ENCODE peak calls at places on chromosomes 11 and 22, in six cellular contexts. B is effector memory CD4-positive, alpha-beta T cell; X is effector memory CD8-positive, alpha-beta T cell; T is GM13977; N is skeletal muscle cell; U is stimulated activated CD4-positive, alpha-beta T cell treated with anti-CD3 and anti-CD28 coated beads, Interleukin-2, amount 100 ng/mL, for 48 hours. A is an unnamed sample.

GRCh38 chr11:57800444-57801184 is 39.0 kb downstream of the CTNND1 start:
- DNase-seq in N (peak), B (no peak), X (peak), T (peak), U (no peak), A (peak)

GRCh38 chr22:26377170-26377825 is 51.8 kb upstream of the ASPHD2 start:
- DNase-seq in T (no peak), B (no peak), U (no peak), X (no peak), N (no peak), A (no peak)

GRCh38 chr11:70135142-70136132 is 57.3 kb downstream of the ANO1 start:
- DNase-seq in T (no peak), X (no peak), U (no peak), N (no peak), B (no peak), A (no peak)

GRCh38 chr11:3840289-3840869 is 380 bp downstream of the RHOG start:
- DNase-seq in N (no peak), X (no peak), T (no peak), B (peak), U (no peak), A (no peak)

GRCh38 chr11:64659417-64660144 is 63.4 kb downstream of the NRXN2 start:
- DNase-seq in T (no peak), X (no peak), N (peak), B (no peak), U (no peak), A (peak)

GRCh38 chr11:95641506-95641905 is 148.1 kb downstream of the FAM76B start:
- DNase-seq in T (peak), U (no peak), B (peak), X (no peak), N (peak), A (no peak)

GRCh38 chr22:26852176-26852575 is 194.8 kb downstream of the MIAT start:
- DNase-seq in T (no peak), N (no peak), U (no peak), B (no peak), X (no peak), A (no peak)

GRCh38 chr11:83666149-83666548 is 380.0 kb upstream of the CCDC90B start:
- DNase-seq in X (no peak), T (no peak), B (no peak), N (no peak), U (no peak), A (no peak)

GRCh38 chr22:46864314-46865051 is 102.0 kb downstream of the TBC1D22A start:
- DNase-seq in U (no peak), T (no peak), B (no peak), N (no peak), X (no peak), A (no peak)

GRCh38 chr11:27420722-27421572 is 51.6 kb downstream of the LGR4 start:
- DNase-seq in N (no peak), U (no peak), T (no peak), B (no peak), X (no peak), A (no peak)

GRCh38 chr22:45877651-45878050 is 99.3 kb downstream of the WNT7B start:
- DNase-seq in U (no peak), B (no peak), N (no peak), X (no peak), T (no peak), A (no peak)

GRCh38 chr11:35235944-35236666 is 97.1 kb downstream of the CD44 start:
- DNase-seq in N (no peak), X (peak), T (no peak), U (peak), B (peak), A (no peak)

GRCh38 chr22:28917747-28918543 is 34.6 kb downstream of the ZNRF3 start:
- DNase-seq in B (no peak), N (no peak), X (no peak), U (no peak), T (no peak), A (no peak)

GRCh38 chr11:3969613-3970012 is 114.1 kb downstream of the STIM1 start:
- DNase-seq in X (no peak), B (no peak), N (no peak), U (no peak), T (no peak), A (no peak)

GRCh38 chr11:130737866-130738431 is 178.3 kb downstream of the SNX19 start:
- DNase-seq in T (no peak), B (no peak), N (peak), X (no peak), U (no peak), A (peak)

GRCh38 chr22:35335936-35336781 is 36.5 kb downstream of the TOM1 start:
- DNase-seq in B (no peak), T (no peak), N (no peak), U (no peak), X (no peak), A (no peak)

A was measured in HS-5.